ENCODE peak calls at places on chromosomes 3 and 15, in seven cellular contexts. L is fibroblast of the conjunctiva, J is T follicular helper cell, B is stomach, O is COLO829, G is HFFc6, R is IMR-90. Q is an unnamed sample.

GRCh38 chr15:80953001-80953952 is 36.3 kb downstream of the MESD start:
- DNase-seq in G (no peak), L (no peak), B (no peak), J (no peak), R (peak), O (no peak), Q (no peak)

GRCh38 chr15:77584201-77584600 is 48.5 kb downstream of the LINGO1 start:
- DNase-seq in L (no peak), R (no peak), O (no peak), G (no peak), B (no peak), J (no peak), Q (no peak)

GRCh38 chr3:58129041-58129440 is 81.7 kb downstream of the DNASE1L3 start:
- DNase-seq in G (no peak), R (no peak), J (no peak), L (no peak), B (no peak), O (no peak), Q (no peak)

GRCh38 chr3:134378384-134378783 is 4.1 kb upstream of the AMOTL2 start:
- DNase-seq in J (no peak), R (no peak), O (peak), G (no peak), B (no peak), L (no peak), Q (no peak)

GRCh38 chr15:60328852-60329443 is 68.8 kb downstream of the ANXA2 start:
- DNase-seq in R (peak), J (no peak), O (peak), L (peak), G (no peak), B (no peak), Q (no peak)

GRCh38 chr15:45892182-45892581 is 257.4 kb downstream of the SQOR start:
- DNase-seq in L (no peak), G (peak), O (no peak), B (no peak), J (no peak), R (no peak), Q (no peak)

GRCh38 chr3:36992806-36993325 is at the start of gene EPM2AIP1:
- DNase-seq in B (no peak), G (no peak), R (no peak), O (peak), L (no peak), J (peak), Q (peak)

GRCh38 chr3:185813205-185813604 is 11.6 kb downstream of the IGF2BP2 start:
- DNase-seq in L (no peak), O (no peak), G (no peak), J (no peak), R (peak), B (no peak), Q (no peak)

GRCh38 chr15:61122624-61123375 is 106.3 kb downstream of the RORA start:
- DNase-seq in R (no peak), G (no peak), B (no peak), J (no peak), O (no peak), L (no peak), Q (no peak)

GRCh38 chr3:187951452-187952190 is 202.3 kb upstream of the LPP start:
- DNase-seq in O (no peak), R (peak), B (no peak), J (no peak), L (no peak), G (no peak), Q (no peak)

GRCh38 chr15:35559683-35560082 is 13.7 kb upstream of the DPH6 start:
- DNase-seq in B (no peak), G (no peak), O (no peak), R (no peak), J (no peak), L (no peak), Q (no peak)

GRCh38 chr3:130786306-130786705 is 39.7 kb upstream of the PIK3R4 start:
- DNase-seq in G (no peak), O (no peak), R (no peak), L (no peak), J (no peak), B (no peak), Q (no peak)

GRCh38 chr3:189258261-189258660 is 86.5 kb downstream of the TPRG1 start:
- DNase-seq in J (no peak), R (no peak), B (no peak), O (no peak), G (no peak), L (no peak), Q (no peak)

GRCh38 chr15:68693071-68693470 is 114.3 kb downstream of the CORO2B start:
- DNase-seq in G (peak), R (peak), L (no peak), B (no peak), O (no peak), J (no peak), Q (no peak)

GRCh38 chr15:35329993-35330695 is 215.8 kb downstream of the DPH6 start:
- DNase-seq in L (no peak), J (no peak), B (no peak), O (no peak), G (no peak), R (no peak), Q (no peak)

GRCh38 chr3:1172642-1173041 is 79.8 kb downstream of the CNTN6 start:
- DNase-seq in J (no peak), B (no peak), L (no peak), R (no peak), G (no peak), O (no peak), Q (no peak)

GRCh38 chr15:55007561-55007960 is 189.2 kb downstream of the RSL24D1 start:
- DNase-seq in O (no peak), R (no peak), L (no peak), B (no peak), G (no peak), J (no peak), Q (no peak)

GRCh38 chr3:24299236-24299635 is 195.4 kb downstream of the THRB start:
- DNase-seq in G (no peak), R (no peak), J (no peak), B (no peak), O (peak), L (no peak), Q (no peak)

GRCh38 chr3:195551381-195551978 is 8.4 kb upstream of the PPP1R2 start:
- DNase-seq in L (no peak), O (no peak), B (no peak), J (no peak), G (no peak), R (no peak), Q (no peak)

GRCh38 chr3:100047455-100048141 is 66.7 kb downstream of the FILIP1L start:
- DNase-seq in O (peak), J (no peak), G (peak), L (no peak), B (no peak), R (peak), Q (no peak)

GRCh38 chr3:179376474-179376873 is 29.0 kb downstream of the MFN1 start:
- DNase-seq in L (no peak), B (no peak), O (no peak), G (no peak), R (no peak), J (no peak), Q (no peak)